ENCODE peak calls at places on chromosomes 3 and 15, in seven cellular contexts. One of them, this sample, is unnamed.

GRCh38 chr3:195556390-195556789 is 13.3 kb upstream of the PPP1R2 start:
- DNase-seq in activated CD8-positive, alpha-beta T cell treated with anti-CD3 and anti-CD28 coated beads, Interleukin-2, amount 10 ng/mL, durations not matched to agents 7 days and 5 days: no peak
- DNase-seq in fibroblast of pulmonary artery: peak
- DNase-seq in NCI-H446: no peak
- DNase-seq in neural progenitor cell: peak
- DNase-seq in psoas muscle: peak
- DNase-seq in NCI-H774: peak
- DNase-seq in this sample: no peak

GRCh38 chr3:75082845-75083244 is 468.4 kb upstream of the CNTN3 start:
- DNase-seq in neural progenitor cell: no peak
- DNase-seq in activated CD8-positive, alpha-beta T cell treated with anti-CD3 and anti-CD28 coated beads, Interleukin-2, amount 10 ng/mL, durations not matched to agents 7 days and 5 days: no peak
- DNase-seq in NCI-H446: no peak
- DNase-seq in fibroblast of pulmonary artery: no peak
- DNase-seq in NCI-H774: no peak
- DNase-seq in psoas muscle: no peak
- DNase-seq in this sample: no peak

GRCh38 chr3:35664460-35664919 is 25.2 kb downstream of the ARPP21 start:
- DNase-seq in fibroblast of pulmonary artery: peak
- DNase-seq in NCI-H774: peak
- DNase-seq in psoas muscle: peak
- DNase-seq in NCI-H446: peak
- DNase-seq in neural progenitor cell: peak
- DNase-seq in activated CD8-positive, alpha-beta T cell treated with anti-CD3 and anti-CD28 coated beads, Interleukin-2, amount 10 ng/mL, durations not matched to agents 7 days and 5 days: no peak
- DNase-seq in this sample: no peak

GRCh38 chr3:152452318-152452717 is 183.6 kb downstream of the MBNL1 start:
- DNase-seq in NCI-H774: no peak
- DNase-seq in NCI-H446: no peak
- DNase-seq in activated CD8-positive, alpha-beta T cell treated with anti-CD3 and anti-CD28 coated beads, Interleukin-2, amount 10 ng/mL, durations not matched to agents 7 days and 5 days: no peak
- DNase-seq in fibroblast of pulmonary artery: no peak
- DNase-seq in neural progenitor cell: no peak
- DNase-seq in psoas muscle: no peak
- DNase-seq in this sample: no peak

GRCh38 chr3:187072102-187072501 is 67.2 kb downstream of the RPL39L start:
- DNase-seq in NCI-H774: no peak
- DNase-seq in fibroblast of pulmonary artery: no peak
- DNase-seq in neural progenitor cell: no peak
- DNase-seq in psoas muscle: no peak
- DNase-seq in activated CD8-positive, alpha-beta T cell treated with anti-CD3 and anti-CD28 coated beads, Interleukin-2, amount 10 ng/mL, durations not matched to agents 7 days and 5 days: no peak
- DNase-seq in NCI-H446: no peak
- DNase-seq in this sample: no peak

GRCh38 chr3:107994954-107995715 is 95.7 kb downstream of the CD47 start:
- DNase-seq in NCI-H446: no peak
- DNase-seq in neural progenitor cell: no peak
- DNase-seq in activated CD8-positive, alpha-beta T cell treated with anti-CD3 and anti-CD28 coated beads, Interleukin-2, amount 10 ng/mL, durations not matched to agents 7 days and 5 days: no peak
- DNase-seq in NCI-H774: no peak
- DNase-seq in psoas muscle: no peak
- DNase-seq in fibroblast of pulmonary artery: no peak
- DNase-seq in this sample: no peak

GRCh38 chr3:97911459-97911858 is 60.8 kb downstream of the RIOX2 start:
- DNase-seq in psoas muscle: no peak
- DNase-seq in NCI-H446: no peak
- DNase-seq in activated CD8-positive, alpha-beta T cell treated with anti-CD3 and anti-CD28 coated beads, Interleukin-2, amount 10 ng/mL, durations not matched to agents 7 days and 5 days: no peak
- DNase-seq in neural progenitor cell: no peak
- DNase-seq in fibroblast of pulmonary artery: no peak
- DNase-seq in NCI-H774: no peak
- DNase-seq in this sample: no peak

GRCh38 chr3:169836942-169837275 is 24.2 kb upstream of the LRRC34 start:
- DNase-seq in activated CD8-positive, alpha-beta T cell treated with anti-CD3 and anti-CD28 coated beads, Interleukin-2, amount 10 ng/mL, durations not matched to agents 7 days and 5 days: no peak
- DNase-seq in neural progenitor cell: no peak
- DNase-seq in fibroblast of pulmonary artery: no peak
- DNase-seq in NCI-H446: no peak
- DNase-seq in NCI-H774: no peak
- DNase-seq in psoas muscle: no peak
- DNase-seq in this sample: no peak

GRCh38 chr15:94119923-94120775 is 111.2 kb upstream of the MCTP2 start:
- DNase-seq in activated CD8-positive, alpha-beta T cell treated with anti-CD3 and anti-CD28 coated beads, Interleukin-2, amount 10 ng/mL, durations not matched to agents 7 days and 5 days: peak
- DNase-seq in NCI-H774: peak
- DNase-seq in fibroblast of pulmonary artery: peak
- DNase-seq in NCI-H446: peak
- DNase-seq in psoas muscle: no peak
- DNase-seq in neural progenitor cell: peak
- DNase-seq in this sample: peak

GRCh38 chr3:190044142-190044541 is 76.6 kb downstream of the P3H2 start:
- DNase-seq in neural progenitor cell: no peak
- DNase-seq in activated CD8-positive, alpha-beta T cell treated with anti-CD3 and anti-CD28 coated beads, Interleukin-2, amount 10 ng/mL, durations not matched to agents 7 days and 5 days: no peak
- DNase-seq in NCI-H446: no peak
- DNase-seq in fibroblast of pulmonary artery: peak
- DNase-seq in NCI-H774: no peak
- DNase-seq in psoas muscle: no peak
- DNase-seq in this sample: no peak

GRCh38 chr3:15646924-15647511 is 45.5 kb downstream of the BTD start:
- DNase-seq in NCI-H774: no peak
- DNase-seq in psoas muscle: peak
- DNase-seq in NCI-H446: peak
- DNase-seq in fibroblast of pulmonary artery: peak
- DNase-seq in neural progenitor cell: no peak
- DNase-seq in activated CD8-positive, alpha-beta T cell treated with anti-CD3 and anti-CD28 coated beads, Interleukin-2, amount 10 ng/mL, durations not matched to agents 7 days and 5 days: no peak
- DNase-seq in this sample: peak

GRCh38 chr3:19799115-19799514 is 134.9 kb downstream of the EFHB start:
- DNase-seq in activated CD8-positive, alpha-beta T cell treated with anti-CD3 and anti-CD28 coated beads, Interleukin-2, amount 10 ng/mL, durations not matched to agents 7 days and 5 days: no peak
- DNase-seq in NCI-H774: no peak
- DNase-seq in fibroblast of pulmonary artery: no peak
- DNase-seq in NCI-H446: no peak
- DNase-seq in neural progenitor cell: no peak
- DNase-seq in psoas muscle: no peak
- DNase-seq in this sample: no peak

GRCh38 chr3:183148056-183148455 is 14.5 kb downstream of the LAMP3 start:
- DNase-seq in activated CD8-positive, alpha-beta T cell treated with anti-CD3 and anti-CD28 coated beads, Interleukin-2, amount 10 ng/mL, durations not matched to agents 7 days and 5 days: no peak
- DNase-seq in neural progenitor cell: no peak
- DNase-seq in NCI-H774: no peak
- DNase-seq in fibroblast of pulmonary artery: peak
- DNase-seq in NCI-H446: no peak
- DNase-seq in psoas muscle: no peak
- DNase-seq in this sample: no peak

GRCh38 chr3:133712017-133712416 is 34.2 kb upstream of the TF start:
- DNase-seq in NCI-H774: no peak
- DNase-seq in fibroblast of pulmonary artery: no peak
- DNase-seq in activated CD8-positive, alpha-beta T cell treated with anti-CD3 and anti-CD28 coated beads, Interleukin-2, amount 10 ng/mL, durations not matched to agents 7 days and 5 days: no peak
- DNase-seq in neural progenitor cell: no peak
- DNase-seq in psoas muscle: no peak
- DNase-seq in NCI-H446: no peak
- DNase-seq in this sample: no peak

GRCh38 chr15:87345955-87346354 is 910.6 kb downstream of the NTRK3 start:
- DNase-seq in NCI-H774: no peak
- DNase-seq in neural progenitor cell: no peak
- DNase-seq in NCI-H446: no peak
- DNase-seq in fibroblast of pulmonary artery: no peak
- DNase-seq in psoas muscle: no peak
- DNase-seq in activated CD8-positive, alpha-beta T cell treated with anti-CD3 and anti-CD28 coated beads, Interleukin-2, amount 10 ng/mL, durations not matched to agents 7 days and 5 days: no peak
- DNase-seq in this sample: no peak

GRCh38 chr3:197178998-197179397 is 119.4 kb downstream of the DLG1 start:
- DNase-seq in fibroblast of pulmonary artery: no peak
- DNase-seq in psoas muscle: no peak
- DNase-seq in neural progenitor cell: no peak
- DNase-seq in activated CD8-positive, alpha-beta T cell treated with anti-CD3 and anti-CD28 coated beads, Interleukin-2, amount 10 ng/mL, durations not matched to agents 7 days and 5 days: no peak
- DNase-seq in NCI-H774: no peak
- DNase-seq in NCI-H446: no peak
- DNase-seq in this sample: no peak

GRCh38 chr3:42032693-42033349 is 58.3 kb upstream of the TRAK1 start:
- DNase-seq in neural progenitor cell: peak
- DNase-seq in psoas muscle: peak
- DNase-seq in activated CD8-positive, alpha-beta T cell treated with anti-CD3 and anti-CD28 coated beads, Interleukin-2, amount 10 ng/mL, durations not matched to agents 7 days and 5 days: no peak
- DNase-seq in NCI-H774: peak
- DNase-seq in fibroblast of pulmonary artery: peak
- DNase-seq in NCI-H446: peak
- DNase-seq in this sample: peak

GRCh38 chr3:46693038-46693896 is at the start of gene ALS2CL:
- DNase-seq in NCI-H446: no peak
- DNase-seq in NCI-H774: no peak
- DNase-seq in activated CD8-positive, alpha-beta T cell treated with anti-CD3 and anti-CD28 coated beads, Interleukin-2, amount 10 ng/mL, durations not matched to agents 7 days and 5 days: peak
- DNase-seq in neural progenitor cell: peak
- DNase-seq in fibroblast of pulmonary artery: no peak
- DNase-seq in psoas muscle: peak
- DNase-seq in this sample: peak

This sample was measured in tibial artery.